ENCODE peak calls at places on chromosomes 16 and 17, in seven cellular contexts. R, K, Y, B, Z, C and E are unnamed samples.

GRCh38 chr17:49031965-49032928 is 35.1 kb downstream of the IGF2BP1 start:
- DNase-seq in Y (peak; percentile 24), R (peak; percentile 17), C (peak; percentile 13), K (no peak), B (peak; percentile 29), Z (peak; percentile 81), E (no peak)

GRCh38 chr17:58308173-58308984 is 20.2 kb downstream of the TSPOAP1 start:
- DNase-seq in Y (no peak), B (no peak), R (no peak), Z (no peak), K (no peak), C (no peak), E (no peak)

GRCh38 chr17:40356906-40357861 is 7.4 kb downstream of the GJD3 start:
- DNase-seq in K (no peak), Y (no peak), B (no peak), Z (no peak), C (no peak), R (no peak), E (no peak)

GRCh38 chr16:2026461-2027023 is at the start of gene NHERF2:
- DNase-seq in Y (no peak), R (no peak), K (no peak), C (peak; percentile 17), Z (no peak), B (no peak), E (peak; percentile 65)

GRCh38 chr16:30771726-30772125 is 9.6 kb downstream of the RNF40 start:
- DNase-seq in K (no peak), B (no peak), R (no peak), Y (no peak), Z (no peak), C (no peak), E (no peak)

GRCh38 chr16:27426423-27427408 is 24.7 kb downstream of the IL21R start:
- DNase-seq in K (no peak), Y (peak; percentile 64), B (no peak), C (peak; percentile 13), R (no peak), Z (peak; percentile 73), E (no peak)

GRCh38 chr17:29705352-29705751 is 82.6 kb upstream of the CORO6 start:
- DNase-seq in R (no peak), Z (no peak), K (no peak), Y (no peak), B (no peak), C (no peak), E (no peak)

GRCh38 chr17:62950067-62950466 is 16.0 kb upstream of the TANC2 start:
- DNase-seq in C (no peak), R (no peak), K (no peak), Z (peak; percentile 34), B (no peak), Y (no peak), E (no peak)

GRCh38 chr16:73268311-73268997 is 220.5 kb upstream of the ZFHX3 start:
- DNase-seq in K (no peak), Z (no peak), B (peak; percentile 29), C (peak; percentile 19), Y (no peak), R (no peak), E (peak; percentile 20)

GRCh38 chr17:6796887-6797490 is 21.0 kb downstream of the FBXO39 start:
- DNase-seq in K (no peak), R (no peak), Y (no peak), C (no peak), B (no peak), Z (no peak), E (no peak)

GRCh38 chr17:41406205-41406604 is 8.8 kb upstream of the KRT31 start:
- DNase-seq in C (no peak), Y (no peak), K (no peak), Z (no peak), B (no peak), R (no peak), E (no peak)

GRCh38 chr17:81517339-81518112 is 4.9 kb upstream of the ACTG1 start:
- DNase-seq in B (no peak), Y (no peak), R (no peak), C (no peak), K (no peak), Z (no peak), E (no peak)

GRCh38 chr16:22296225-22297113 is 740 bp upstream of the POLR3E start:
- DNase-seq in C (no peak), R (no peak), K (no peak), Y (no peak), B (no peak), Z (peak; percentile 34), E (no peak)

GRCh38 chr16:75385507-75386152 is 47.7 kb downstream of the CFDP1 start:
- DNase-seq in B (no peak), C (no peak), R (no peak), Z (no peak), Y (no peak), K (no peak), E (no peak)

GRCh38 chr17:15408803-15409202 is 58.6 kb downstream of the CDRT4 start:
- DNase-seq in B (no peak), Y (no peak), Z (no peak), K (no peak), R (no peak), C (no peak), E (no peak)

GRCh38 chr17:7767425-7768021 is 50.0 kb downstream of the DNAH2 start:
- DNase-seq in K (no peak), C (no peak), B (no peak), Y (no peak), R (no peak), Z (no peak), E (no peak)

GRCh38 chr16:5982979-5983378 is 885.4 kb upstream of the EEF2KMT start:
- DNase-seq in B (no peak), K (no peak), C (no peak), Z (no peak), Y (no peak), R (no peak), E (peak; percentile 23)

GRCh38 chr16:10946308-10946707 is 1.9 kb downstream of the CLEC16A start:
- DNase-seq in B (no peak), Y (no peak), K (no peak), Z (no peak), R (no peak), C (no peak), E (no peak)

GRCh38 chr17:79940381-79941087 is 95.1 kb downstream of the TBC1D16 start:
- DNase-seq in R (no peak), B (no peak), C (no peak), Y (no peak), K (no peak), Z (no peak), E (no peak)

GRCh38 chr17:76537578-76538280 is at the start of gene CYGB:
- DNase-seq in R (no peak), B (no peak), Z (no peak), Y (no peak), K (no peak), C (no peak), E (no peak)

GRCh38 chr16:57747496-57747895 is 11.9 kb downstream of the KATNB1 start:
- DNase-seq in K (no peak), B (no peak), R (no peak), Y (no peak), C (no peak), Z (no peak), E (no peak)

GRCh38 chr17:79988163-79988971 is 47.3 kb downstream of the TBC1D16 start:
- DNase-seq in Y (no peak), B (no peak), R (no peak), C (no peak), K (no peak), Z (peak; percentile 87), E (no peak)

GRCh38 chr17:3046753-3047152 is 16.7 kb downstream of the OR1D5 start:
- DNase-seq in K (no peak), C (no peak), B (no peak), Z (no peak), R (no peak), Y (no peak), E (no peak)

GRCh38 chr16:872436-873242 is 72.1 kb upstream of the GNG13 start:
- DNase-seq in R (no peak), K (no peak), C (no peak), Z (no peak), Y (no peak), B (no peak), E (no peak)

GRCh38 chr16:30040221-30040620 is 9.2 kb upstream of the TLCD3B start:
- DNase-seq in C (no peak), B (no peak), K (no peak), R (no peak), Y (no peak), Z (no peak), E (no peak)

GRCh38 chr16:11329080-11329491 is 16.2 kb upstream of the RMI2 start:
- DNase-seq in C (no peak), K (no peak), B (no peak), Z (no peak), R (no peak), Y (no peak), E (no peak)